ENCODE peak calls at places on chromosomes 4 and X, in nine cellular contexts. H, X, M, J, E, D, T, Z and I are unnamed samples.

GRCh38 chr4:176425035-176425434 is 105.3 kb downstream of the SPCS3 start:
- DNase-seq in H (no peak), X (no peak), M (no peak), J (no peak), E (no peak), D (no peak), T (no peak), Z (no peak), I (no peak)

GRCh38 chrX:115226929-115227328 is 7.0 kb downstream of the LRCH2 start:
- DNase-seq in H (no peak), X (no peak), M (no peak), J (no peak), E (peak; percentile 17), D (no peak), T (peak; percentile 71), Z (no peak), I (peak; percentile 43)

GRCh38 chr4:174578366-174578765 is 56.1 kb upstream of the HPGD start:
- DNase-seq in H (no peak), X (no peak), M (no peak), J (no peak), E (no peak), D (no peak), T (no peak), Z (no peak), I (no peak)

GRCh38 chr4:140635606-140636005 is 66.8 kb upstream of the UCP1 start:
- DNase-seq in H (no peak), X (no peak), M (no peak), J (no peak), E (no peak), D (no peak), T (peak; percentile 4), Z (no peak), I (no peak)

GRCh38 chr4:138259801-138260200 is 17.7 kb upstream of the SLC7A11 start:
- DNase-seq in H (no peak), X (no peak), M (no peak), J (no peak), E (no peak), D (no peak), T (no peak), Z (no peak), I (no peak)

GRCh38 chr4:75429208-75429607 is 85.0 kb downstream of the RCHY1 start:
- DNase-seq in H (no peak), X (no peak), M (no peak), J (no peak), E (no peak), D (no peak), T (peak; percentile 83), Z (no peak), I (peak; percentile 77)

GRCh38 chr4:183362916-183363542 is 40.8 kb upstream of the CLDN24 start:
- DNase-seq in H (no peak), X (no peak), M (no peak), J (no peak), E (no peak), D (no peak), T (no peak), Z (no peak), I (no peak)

GRCh38 chr4:37648084-37648817 is 37.9 kb downstream of the RELL1 start:
- DNase-seq in H (no peak), X (peak; percentile 51), M (no peak), J (peak; percentile 79), E (peak; percentile 23), D (no peak), T (no peak), Z (peak; percentile 84), I (peak; percentile 15)

GRCh38 chr4:153267013-153267412 is 62.8 kb downstream of the TRIM2 start:
- DNase-seq in H (no peak), X (no peak), M (no peak), J (no peak), E (no peak), D (no peak), T (no peak), Z (no peak), I (no peak)

GRCh38 chr4:80016506-80016905 is 56.5 kb downstream of the ANTXR2 start:
- DNase-seq in H (no peak), X (no peak), M (no peak), J (no peak), E (no peak), D (no peak), T (no peak), Z (no peak), I (no peak)

GRCh38 chrX:11757729-11758399 is at the start of gene MSL3:
- DNase-seq in H (no peak), X (peak; percentile 58), M (peak; percentile 60), J (peak; percentile 16), E (peak; percentile 56), D (peak; percentile 45), T (peak; percentile 67), Z (peak; percentile 77), I (peak; percentile 71)

GRCh38 chr4:77095101-77095826 is 19.5 kb upstream of the CCNI start:
- DNase-seq in H (no peak), X (peak; percentile 47), M (peak; percentile 41), J (peak; percentile 36), E (peak; percentile 90), D (peak; percentile 59), T (peak; percentile 76), Z (peak; percentile 87), I (peak; percentile 65)

GRCh38 chrX:110391086-110391485 is 32.4 kb downstream of the RTL9 start:
- DNase-seq in H (no peak), X (no peak), M (no peak), J (no peak), E (no peak), D (no peak), T (no peak), Z (no peak), I (no peak)

GRCh38 chr4:186727149-186727976 is 3.7 kb upstream of the FAT1 start:
- DNase-seq in H (no peak), X (no peak), M (no peak), J (no peak), E (no peak), D (no peak), T (no peak), Z (no peak), I (no peak)

GRCh38 chr4:72468904-72469502 is 100.0 kb downstream of the ADAMTS3 start:
- DNase-seq in H (no peak), X (no peak), M (no peak), J (peak; percentile 51), E (peak; percentile 9), D (no peak), T (peak; percentile 76), Z (no peak), I (peak; percentile 31)

GRCh38 chr4:75831856-75832405 is 70.3 kb downstream of the PPEF2 start:
- DNase-seq in H (no peak), X (peak; percentile 49), M (no peak), J (no peak), E (peak; percentile 28), D (no peak), T (no peak), Z (no peak), I (no peak)

GRCh38 chr4:86927843-86928395 is 6.9 kb upstream of the AFF1 start:
- DNase-seq in H (no peak), X (no peak), M (no peak), J (peak; percentile 93), E (no peak), D (no peak), T (no peak), Z (no peak), I (no peak)

GRCh38 chr4:19380600-19380999 is 871.1 kb upstream of the SLIT2 start:
- DNase-seq in H (no peak), X (no peak), M (no peak), J (no peak), E (no peak), D (no peak), T (no peak), Z (no peak), I (no peak)

GRCh38 chrX:151765026-151765425 is 30.5 kb downstream of the CNGA2 start:
- DNase-seq in H (no peak), X (no peak), M (no peak), J (no peak), E (no peak), D (no peak), T (no peak), Z (no peak), I (no peak)